ENCODE peak calls at places on chromosomes 6 and 20, in eight cellular contexts. Z, B, L, M, N, J, K and D are unnamed samples.

GRCh38 chr6:139369068-139369467 is 5.4 kb downstream of the CITED2 start:
- DNase-seq in K (no peak), N (no peak), Z (no peak), L (no peak), B (no peak), M (no peak), J (no peak), D (no peak)

GRCh38 chr6:64520050-64520449 is 884.4 kb downstream of the PHF3 start:
- DNase-seq in Z (peak; percentile 76), J (no peak), N (no peak), K (peak; percentile 92), B (no peak), L (peak; percentile 86), M (no peak), D (no peak)

GRCh38 chr6:123802697-123803455 is 789 bp upstream of the NKAIN2 start:
- DNase-seq in B (peak; percentile 26), K (peak; percentile 92), J (peak; percentile 49), M (peak; percentile 91), Z (peak; percentile 78), N (peak; percentile 24), L (peak; percentile 88), D (peak; percentile 83)

GRCh38 chr6:165729307-165729936 is 66.4 kb upstream of the PDE10A start:
- DNase-seq in J (peak; percentile 15), Z (peak; percentile 36), M (no peak), N (no peak), K (peak; percentile 20), B (peak; percentile 25), L (no peak), D (no peak)

GRCh38 chr20:51966296-51966971 is 164.1 kb upstream of the SALL4 start:
- DNase-seq in J (no peak), B (no peak), N (no peak), L (peak; percentile 78), K (peak; percentile 68), M (peak; percentile 28), Z (peak; percentile 76), D (no peak)

GRCh38 chr6:127484207-127484858 is 25.1 kb upstream of the KIAA0408 start:
- DNase-seq in M (no peak), K (peak; percentile 54), B (peak; percentile 7), N (no peak), L (peak; percentile 71), Z (peak; percentile 61), J (no peak), D (no peak)

GRCh38 chr6:90186637-90187361 is 109.8 kb downstream of the BACH2 start:
- DNase-seq in B (peak; percentile 36), N (no peak), J (no peak), Z (no peak), L (no peak), M (no peak), K (peak; percentile 47), D (no peak)

GRCh38 chr6:17276766-17277165 is 4.4 kb upstream of the RBM24 start:
- DNase-seq in M (no peak), Z (no peak), B (no peak), K (no peak), J (no peak), L (peak; percentile 51), N (no peak), D (no peak)

GRCh38 chr6:14674458-14674857 is 556.9 kb downstream of the CD83 start:
- DNase-seq in L (no peak), Z (no peak), N (no peak), M (no peak), K (peak; percentile 90), J (no peak), B (no peak), D (no peak)

GRCh38 chr6:88972504-88973423 is 9.3 kb upstream of the RNGTT start:
- DNase-seq in M (no peak), J (no peak), N (no peak), L (no peak), K (no peak), B (no peak), Z (no peak), D (no peak)

GRCh38 chr6:145063091-145063490 is 672.2 kb downstream of the EPM2A start:
- DNase-seq in M (no peak), Z (no peak), L (no peak), B (no peak), K (no peak), J (no peak), N (no peak), D (no peak)

GRCh38 chr20:56710577-56711465 is 81.7 kb downstream of the TFAP2C start:
- DNase-seq in J (no peak), Z (peak; percentile 14), L (peak; percentile 58), K (peak; percentile 85), M (no peak), N (no peak), B (no peak), D (no peak)

GRCh38 chr20:3204124-3204794 is at the start of gene DDRGK1:
- DNase-seq in K (peak; percentile 84), M (peak; percentile 91), N (peak; percentile 84), L (peak; percentile 92), J (peak; percentile 87), Z (peak; percentile 82), B (peak; percentile 91), D (peak; percentile 81)

GRCh38 chr6:95431637-95432228 is 145.6 kb upstream of the MANEA start:
- DNase-seq in M (peak; percentile 0), N (no peak), K (peak; percentile 63), B (peak; percentile 2), Z (peak; percentile 32), L (peak; percentile 17), J (peak; percentile 4), D (no peak)

GRCh38 chr6:77397561-77397960 is 65.7 kb downstream of the HTR1B start:
- DNase-seq in M (no peak), N (no peak), Z (no peak), K (peak; percentile 29), L (peak; percentile 47), B (no peak), J (no peak), D (no peak)

GRCh38 chr20:1322511-1323245 is 6.3 kb downstream of the SDCBP2 start:
- DNase-seq in K (peak; percentile 94), J (no peak), Z (peak; percentile 87), N (no peak), L (peak; percentile 94), M (no peak), B (no peak), D (no peak)

GRCh38 chr6:162999575-163000285 is 272.0 kb downstream of the PACRG start:
- DNase-seq in Z (no peak), J (no peak), B (no peak), N (no peak), M (no peak), K (peak; percentile 2), L (peak; percentile 87), D (no peak)

GRCh38 chr6:30462482-30462881 is 26.8 kb upstream of the HLA-E start:
- DNase-seq in N (no peak), J (no peak), M (no peak), B (no peak), L (no peak), K (no peak), Z (no peak), D (no peak)

GRCh38 chr6:165782124-165782523 is 119.1 kb upstream of the PDE10A start:
- DNase-seq in L (no peak), Z (no peak), N (no peak), M (no peak), J (no peak), K (no peak), B (no peak), D (no peak)

GRCh38 chr6:13368079-13368478 is 39.7 kb upstream of the TBC1D7 start:
- DNase-seq in K (no peak), N (no peak), B (no peak), L (no peak), J (no peak), M (no peak), Z (no peak), D (no peak)

GRCh38 chr20:58339741-58340140 is 30.2 kb downstream of the RAB22A start:
- DNase-seq in J (no peak), K (peak; percentile 17), L (no peak), M (no peak), N (no peak), B (no peak), Z (no peak), D (no peak)

GRCh38 chr6:77124604-77125003 is 338.7 kb downstream of the HTR1B start:
- DNase-seq in K (peak; percentile 75), N (no peak), L (peak; percentile 2), J (no peak), B (no peak), M (no peak), Z (peak; percentile 15), D (no peak)

GRCh38 chr20:58021481-58021880 is 207.0 kb downstream of the ANKRD60 start:
- DNase-seq in J (no peak), M (no peak), B (no peak), L (no peak), N (no peak), Z (no peak), K (no peak), D (no peak)

GRCh38 chr6:131948692-131949614 is 2.2 kb downstream of the CCN2 start:
- DNase-seq in N (no peak), J (no peak), K (peak; percentile 60), B (no peak), L (peak; percentile 77), Z (peak; percentile 98), M (no peak), D (no peak)

GRCh38 chr6:16355699-16356481 is 117.5 kb downstream of the GMPR start:
- DNase-seq in K (no peak), B (no peak), Z (no peak), J (no peak), M (no peak), N (no peak), L (peak; percentile 39), D (no peak)

GRCh38 chr6:163354085-163354484 is 60.4 kb upstream of the QKI start:
- DNase-seq in K (peak; percentile 60), L (peak; percentile 9), J (no peak), M (no peak), Z (peak; percentile 67), N (no peak), B (no peak), D (no peak)

GRCh38 chr6:17381429-17382147 is 11.8 kb upstream of the CAP2 start:
- DNase-seq in Z (peak; percentile 73), L (peak; percentile 23), M (no peak), B (no peak), N (no peak), K (peak; percentile 41), J (no peak), D (peak; percentile 54)

GRCh38 chr6:82017316-82017715 is 230.2 kb downstream of the IBTK start:
- DNase-seq in M (no peak), N (no peak), Z (peak; percentile 78), J (no peak), K (peak; percentile 96), L (peak; percentile 92), B (no peak), D (no peak)

GRCh38 chr6:28816909-28817807 is 106.6 kb downstream of the TRIM27 start:
- DNase-seq in B (no peak), L (peak; percentile 81), K (peak; percentile 82), N (no peak), Z (peak; percentile 90), J (peak; percentile 21), M (no peak), D (no peak)

GRCh38 chr20:57664476-57664875 is 44.2 kb upstream of the ZBP1 start:
- DNase-seq in B (no peak), L (no peak), N (no peak), K (no peak), M (no peak), J (no peak), Z (no peak), D (no peak)

GRCh38 chr6:121382467-121383121 is 48.3 kb upstream of the TBC1D32 start:
- DNase-seq in M (no peak), J (no peak), L (peak; percentile 24), N (no peak), K (no peak), B (no peak), Z (no peak), D (no peak)

GRCh38 chr6:33008944-33009861 is at the start of gene HLA-DOA:
- DNase-seq in J (no peak), B (peak; percentile 80), N (peak; percentile 23), M (peak; percentile 51), Z (peak; percentile 24), K (no peak), L (peak; percentile 22), D (no peak)

GRCh38 chr6:75376347-75377024 is 91.9 kb upstream of the TMEM30A start:
- DNase-seq in K (peak; percentile 47), N (no peak), J (no peak), Z (peak; percentile 62), M (no peak), L (peak; percentile 49), B (no peak), D (no peak)

GRCh38 chr20:62496525-62497218 is 20.9 kb upstream of the GATA5 start:
- DNase-seq in M (no peak), B (no peak), L (no peak), K (peak; percentile 15), Z (no peak), N (no peak), J (no peak), D (no peak)